ENCODE peak calls at places on chromosomes 3 and 15, in nine cellular contexts. X is substantia nigra, L is MCF 10A, H is NCI-H2029 treated with DMSO at 0.1 percent for 48 hours, G is NCI-H446, K is heart left ventricle, J is memory B cell, M is cardiac septum, A is foreskin keratinocyte. D is an unnamed sample.

GRCh38 chr3:113673593-113673992 is 22.8 kb downstream of the USF3 start:
- DNase-seq in X (no peak), L (no peak), H (no peak), G (no peak), K (no peak), J (no peak), M (no peak), A (no peak), D (no peak)

GRCh38 chr15:64596701-64597468 is 136.5 kb downstream of the ZNF609 start:
- DNase-seq in X (no peak), L (peak; percentile 33), H (peak; percentile 55), G (peak; percentile 63), K (no peak), J (no peak), M (no peak), A (no peak), D (peak; percentile 40)

GRCh38 chr3:12994357-12994606 is 78.9 kb downstream of the IQSEC1 start:
- DNase-seq in X (no peak), L (no peak), H (no peak), G (no peak), K (peak; percentile 65), J (no peak), M (peak; percentile 85), A (no peak), D (no peak)

GRCh38 chr3:43768594-43768993 is 77.9 kb downstream of the ABHD5 start:
- DNase-seq in X (no peak), L (peak; percentile 81), H (no peak), G (no peak), K (no peak), J (no peak), M (no peak), A (peak; percentile 83), D (no peak)

GRCh38 chr3:36833160-36833814 is 68.9 kb upstream of the DCLK3 start:
- DNase-seq in X (no peak), L (no peak), H (no peak), G (no peak), K (no peak), J (no peak), M (no peak), A (no peak), D (no peak)

GRCh38 chr3:119662604-119663377 is 2.4 kb upstream of the POPDC2 start:
- DNase-seq in X (no peak), L (peak; percentile 29), H (no peak), G (no peak), K (peak; percentile 30), J (no peak), M (no peak), A (no peak), D (no peak)

GRCh38 chr3:177179281-177180067 is 17.8 kb downstream of the TBL1XR1 start:
- DNase-seq in X (no peak), L (peak; percentile 11), H (no peak), G (no peak), K (no peak), J (no peak), M (no peak), A (peak; percentile 80), D (no peak)

GRCh38 chr3:16520636-16521579 is 7.4 kb upstream of the RFTN1 start:
- DNase-seq in X (no peak), L (no peak), H (no peak), G (no peak), K (no peak), J (no peak), M (no peak), A (no peak), D (no peak)

GRCh38 chr15:51405646-51406194 is 64.3 kb downstream of the GLDN start:
- DNase-seq in X (no peak), L (no peak), H (no peak), G (no peak), K (no peak), J (no peak), M (no peak), A (no peak), D (no peak)

GRCh38 chr3:122987231-122987630 is 40.3 kb downstream of the SEMA5B start:
- DNase-seq in X (no peak), L (no peak), H (no peak), G (no peak), K (no peak), J (no peak), M (no peak), A (no peak), D (no peak)

GRCh38 chr15:59349715-59350420 is 22.8 kb downstream of the MYO1E start:
- DNase-seq in X (no peak), L (peak; percentile 94), H (no peak), G (no peak), K (peak; percentile 63), J (no peak), M (peak; percentile 78), A (peak; percentile 97), D (peak; percentile 91)

GRCh38 chr3:72368331-72368975 is 479.8 kb downstream of the SHQ1 start:
- DNase-seq in X (no peak), L (no peak), H (no peak), G (peak; percentile 19), K (no peak), J (no peak), M (no peak), A (no peak), D (no peak)

GRCh38 chr3:43217633-43218032 is 68.7 kb upstream of the SNRK start:
- DNase-seq in X (no peak), L (no peak), H (no peak), G (no peak), K (no peak), J (no peak), M (no peak), A (peak; percentile 34), D (no peak)

GRCh38 chr3:67529915-67530314 is 124.5 kb downstream of the SUCLG2 start:
- DNase-seq in X (no peak), L (no peak), H (no peak), G (no peak), K (no peak), J (no peak), M (no peak), A (no peak), D (no peak)

GRCh38 chr3:86867990-86868389 is 123.0 kb downstream of the VGLL3 start:
- DNase-seq in X (no peak), L (no peak), H (no peak), G (no peak), K (no peak), J (no peak), M (no peak), A (no peak), D (no peak)

GRCh38 chr3:193771011-193771697 is 178.1 kb downstream of the OPA1 start:
- DNase-seq in X (no peak), L (no peak), H (no peak), G (no peak), K (no peak), J (no peak), M (no peak), A (no peak), D (no peak)

GRCh38 chr3:48919215-48920138 is 835 bp downstream of the ARIH2 start:
- DNase-seq in X (no peak), L (peak; percentile 45), H (no peak), G (peak; percentile 35), K (peak; percentile 41), J (peak; percentile 43), M (peak; percentile 78), A (peak; percentile 20), D (peak; percentile 31)

GRCh38 chr3:76997733-76998132 is 42.2 kb upstream of the ROBO2 start:
- DNase-seq in X (no peak), L (no peak), H (no peak), G (peak; percentile 85), K (no peak), J (no peak), M (no peak), A (peak; percentile 97), D (no peak)

GRCh38 chr3:38235466-38235865 is 30.1 kb upstream of the SLC22A13 start:
- DNase-seq in X (no peak), L (no peak), H (no peak), G (no peak), K (no peak), J (no peak), M (no peak), A (peak; percentile 11), D (no peak)

GRCh38 chr15:29832709-29833108 is 10.4 kb upstream of the TJP1 start:
- DNase-seq in X (no peak), L (no peak), H (no peak), G (no peak), K (no peak), J (no peak), M (no peak), A (no peak), D (no peak)

GRCh38 chr3:104279617-104280016 is 1087.1 kb upstream of the ALCAM start:
- DNase-seq in X (no peak), L (peak; percentile 41), H (no peak), G (no peak), K (no peak), J (no peak), M (no peak), A (peak; percentile 97), D (peak; percentile 75)

GRCh38 chr3:51002495-51002894 is 327.8 kb downstream of the DOCK3 start:
- DNase-seq in X (no peak), L (no peak), H (no peak), G (no peak), K (no peak), J (no peak), M (no peak), A (no peak), D (no peak)

GRCh38 chr3:100384735-100385134 is 16.2 kb downstream of the TOMM70 start:
- DNase-seq in X (no peak), L (no peak), H (no peak), G (no peak), K (no peak), J (no peak), M (no peak), A (no peak), D (no peak)

GRCh38 chr3:57029924-57030323 is 30.5 kb upstream of the SPATA12 start:
- DNase-seq in X (no peak), L (no peak), H (no peak), G (no peak), K (no peak), J (no peak), M (no peak), A (no peak), D (no peak)

GRCh38 chr3:56154297-56154696 is 314.0 kb downstream of the ERC2 start:
- DNase-seq in X (no peak), L (peak; percentile 20), H (no peak), G (no peak), K (no peak), J (no peak), M (no peak), A (peak; percentile 30), D (no peak)

GRCh38 chr3:51588724-51589123 is 50.2 kb downstream of the RAD54L2 start:
- DNase-seq in X (no peak), L (no peak), H (no peak), G (no peak), K (no peak), J (no peak), M (no peak), A (no peak), D (no peak)

GRCh38 chr15:68031406-68031805 is 22.7 kb upstream of the PIAS1 start:
- DNase-seq in X (no peak), L (no peak), H (no peak), G (no peak), K (no peak), J (no peak), M (no peak), A (no peak), D (no peak)

GRCh38 chr3:106206165-106206564 is 337.4 kb upstream of the CBLB start:
- DNase-seq in X (no peak), L (no peak), H (peak; percentile 75), G (no peak), K (no peak), J (peak; percentile 3), M (no peak), A (no peak), D (peak; percentile 27)

GRCh38 chr3:165568907-165569462 is 268.2 kb downstream of the BCHE start:
- DNase-seq in X (no peak), L (no peak), H (no peak), G (no peak), K (no peak), J (no peak), M (no peak), A (no peak), D (no peak)